ENCODE peak calls at places on chromosome 16, in five cellular contexts. X is GM23248, I is neural progenitor cell, P is SK-N-SH, W is MM.1S. C is an unnamed sample.
A peak's percentile ranks its signal among the peaks of the same experiment; 100 is the strongest.

GRCh38 chr16:66728117-66728787 is 23.2 kb downstream of the DYNC1LI2 start:
- DNase-seq in I (peak; percentile 65), W (peak; percentile 56), X (peak; percentile 83), P (peak; percentile 59), C (peak; percentile 66)

GRCh38 chr16:86465434-86465833 is 44.9 kb upstream of the FOXF1 start:
- DNase-seq in P (no peak), X (no peak), W (no peak), I (no peak), C (no peak)

GRCh38 chr16:70685938-70686375 is at the start of gene MTSS2:
- DNase-seq in W (peak; percentile 27), P (peak; percentile 97), X (peak; percentile 95), I (peak; percentile 97), C (peak; percentile 78)

GRCh38 chr16:25709182-25709581 is 17.4 kb downstream of the HS3ST4 start:
- DNase-seq in W (no peak), X (no peak), P (no peak), I (peak; percentile 11), C (no peak)

GRCh38 chr16:19907161-19907992 is 22.7 kb upstream of the GPRC5B start:
- DNase-seq in P (peak; percentile 79), I (peak; percentile 89), W (peak; percentile 70), X (peak; percentile 74), C (peak; percentile 80)

GRCh38 chr16:74773431-74774222 is 993 bp downstream of the FA2H start:
- DNase-seq in X (no peak), I (no peak), P (no peak), W (no peak), C (peak; percentile 24)

GRCh38 chr16:10817514-10817913 is 1.1 kb downstream of the TVP23A start:
- DNase-seq in X (no peak), I (no peak), W (no peak), P (no peak), C (no peak)

GRCh38 chr16:67546091-67546501 is 16.2 kb upstream of the CTCF start:
- DNase-seq in I (no peak), P (peak; percentile 20), X (no peak), W (no peak), C (no peak)

GRCh38 chr16:4517812-4518211 is 20.8 kb downstream of the CDIP1 start:
- DNase-seq in I (peak; percentile 82), W (peak; percentile 35), X (peak; percentile 44), P (peak; percentile 77), C (peak; percentile 22)

GRCh38 chr16:77191259-77191969 is 424 bp downstream of the MON1B start:
- DNase-seq in I (peak; percentile 37), W (peak; percentile 7), X (no peak), P (peak; percentile 48), C (no peak)

GRCh38 chr16:320206-320605 is 32.3 kb downstream of the AXIN1 start:
- DNase-seq in W (no peak), X (no peak), P (no peak), I (no peak), C (no peak)

GRCh38 chr16:65727534-65728137 is 605.8 kb upstream of the CDH11 start:
- DNase-seq in P (no peak), I (peak; percentile 43), X (no peak), W (no peak), C (no peak)

GRCh38 chr16:65728652-65729051 is 606.8 kb upstream of the CDH11 start:
- DNase-seq in I (no peak), P (no peak), X (no peak), W (no peak), C (no peak)

GRCh38 chr16:65725156-65725845 is 603.4 kb upstream of the CDH11 start:
- DNase-seq in I (no peak), X (peak; percentile 28), P (no peak), W (no peak), C (peak; percentile 57)

GRCh38 chr16:65731840-65732239 is 610.0 kb upstream of the CDH11 start:
- DNase-seq in X (peak; percentile 33), W (no peak), I (no peak), P (no peak), C (peak; percentile 65)

DNA sequence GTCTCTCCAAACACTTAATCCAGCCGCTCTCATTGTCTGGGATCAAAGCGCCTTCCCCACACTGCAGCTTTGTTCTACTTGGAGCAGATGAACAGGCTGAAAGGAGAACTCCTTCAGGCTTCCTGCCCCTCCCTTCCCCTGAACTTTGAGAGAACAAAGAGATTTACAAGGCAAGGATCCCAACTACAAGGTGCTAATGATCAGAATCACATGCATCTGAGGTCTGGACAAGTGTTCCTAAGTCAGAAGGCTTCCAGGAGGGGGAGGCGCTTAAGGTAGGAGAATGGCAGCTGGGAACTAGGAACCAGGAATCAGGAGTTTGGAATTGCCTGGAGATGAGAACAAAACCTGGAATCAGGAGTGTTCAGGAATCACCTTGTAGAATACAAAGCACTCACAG is 606.3 kb upstream of the CDH11 start:
- DNase-seq in P (no peak), X (no peak), W (no peak), I (peak; percentile 90), C (no peak)
- H3K9ac ChIP-seq in P (no peak overlapping the region), X (no peak overlapping the region), W (no peak overlapping the region), I (no peak overlapping the region), C (no peak overlapping the region)

GRCh38 chr16:89113661-89114060 is 20.0 kb downstream of the ACSF3 start:
- DNase-seq in W (no peak), I (no peak), X (no peak), P (no peak), C (no peak)

GRCh38 chr16:89114159-89114981 is 20.7 kb downstream of the ACSF3 start:
- DNase-seq in P (no peak), W (no peak), X (no peak), I (peak; percentile 76), C (no peak)

GRCh38 chr16:89116341-89117238 is 22.9 kb downstream of the ACSF3 start:
- DNase-seq in I (no peak), P (no peak), W (no peak), X (no peak), C (no peak)

GRCh38 chr16:89117239-89117974 is 23.8 kb downstream of the ACSF3 start:
- DNase-seq in P (no peak), X (no peak), W (no peak), I (no peak), C (no peak)

GRCh38 chr16:89115216-89115949 is 21.7 kb downstream of the ACSF3 start:
- DNase-seq in X (no peak), I (no peak), W (peak; percentile 83), P (no peak), C (no peak)
- TF ChIP-seq EZH2phosphoT487 in X (no peak), I (no peak), W (no peak), P (no peak), C (no peak)

GRCh38 chr16:88703486-88704309 is 2.5 kb downstream of the RNF166 start:
- DNase-seq in X (no peak), I (no peak), W (no peak), P (no peak), C (no peak)
- H3K9ac ChIP-seq in X (no peak overlapping the region), I (no peak overlapping the region), W (no peak overlapping the region), P (no peak overlapping the region), C (no peak overlapping the region)

DNA sequence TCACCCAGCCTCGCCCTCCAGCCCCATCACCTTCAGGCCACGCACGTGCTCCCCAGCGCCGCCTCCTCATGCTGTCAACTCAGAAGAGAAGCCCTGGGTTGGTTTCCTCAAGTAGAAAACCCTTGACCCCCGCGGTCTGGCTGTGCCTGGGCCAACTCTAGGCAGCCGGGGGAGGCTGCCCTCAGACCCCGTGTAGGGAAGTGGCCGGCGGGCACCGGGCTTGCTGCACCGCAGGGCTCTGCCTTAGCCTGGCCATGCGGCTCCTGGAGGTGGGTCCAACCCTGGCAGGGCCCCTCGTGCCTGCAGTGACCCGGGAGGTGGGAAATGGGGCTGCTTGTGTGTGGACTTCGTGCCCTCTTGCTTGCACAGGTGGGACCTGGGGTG is 149.9 kb upstream of the GSE1 start:
- DNase-seq in W (no peak), X (no peak), I (no peak), P (no peak), C (no peak)
- TF ChIP-seq EZH2phosphoT487 in W (no peak), X (no peak), I (no peak), P (no peak), C (no peak)